ENCODE peak calls at places on chromosomes 2 and 18, in eight cellular contexts. R, G, H, N, V, C, J and M are unnamed samples.

GRCh38 chr2:178227187-178227586 is 32.9 kb downstream of the OSBPL6 start:
- DNase-seq in R (no peak), G (no peak), H (no peak), N (no peak), V (peak; percentile 76), C (peak; percentile 58), J (no peak), M (no peak)

GRCh38 chr2:67984600-67984999 is 78.2 kb downstream of the C1D start:
- DNase-seq in R (no peak), G (no peak), H (no peak), N (no peak), V (no peak), C (peak; percentile 5), J (no peak), M (no peak)

GRCh38 chr18:62844850-62845643 is 129.7 kb downstream of the PHLPP1 start:
- DNase-seq in R (no peak), G (no peak), H (no peak), N (no peak), V (no peak), C (peak; percentile 3), J (no peak), M (no peak)

GRCh38 chr2:197057946-197058345 is 131.4 kb upstream of the PGAP1 start:
- DNase-seq in R (no peak), G (no peak), H (no peak), N (no peak), V (no peak), C (no peak), J (no peak), M (no peak)

GRCh38 chr18:36757081-36757480 is 71.7 kb downstream of the TPGS2 start:
- DNase-seq in R (peak; percentile 76), G (no peak), H (peak; percentile 44), N (peak; percentile 71), V (peak; percentile 80), C (peak; percentile 87), J (peak; percentile 76), M (peak; percentile 76)

GRCh38 chr2:207275779-207276178 is 110.0 kb upstream of the KLF7 start:
- DNase-seq in R (no peak), G (no peak), H (no peak), N (no peak), V (no peak), C (no peak), J (no peak), M (no peak)

GRCh38 chr2:210162466-210163124 is 8.6 kb downstream of the KANSL1L start:
- DNase-seq in R (no peak), G (no peak), H (no peak), N (no peak), V (no peak), C (no peak), J (no peak), M (no peak)

GRCh38 chr2:63763336-63764056 is 78.2 kb upstream of the UGP2 start:
- DNase-seq in R (no peak), G (no peak), H (no peak), N (no peak), V (peak; percentile 28), C (peak; percentile 67), J (no peak), M (no peak)

GRCh38 chr2:23658466-23658942 is 268.4 kb downstream of the ATAD2B start:
- DNase-seq in R (peak; percentile 81), G (no peak), H (no peak), N (no peak), V (peak; percentile 17), C (no peak), J (no peak), M (no peak)

GRCh38 chr2:50097118-50097517 is 934.8 kb downstream of the NRXN1 start:
- DNase-seq in R (peak; percentile 20), G (no peak), H (no peak), N (peak; percentile 19), V (no peak), C (no peak), J (no peak), M (no peak)

DNA sequence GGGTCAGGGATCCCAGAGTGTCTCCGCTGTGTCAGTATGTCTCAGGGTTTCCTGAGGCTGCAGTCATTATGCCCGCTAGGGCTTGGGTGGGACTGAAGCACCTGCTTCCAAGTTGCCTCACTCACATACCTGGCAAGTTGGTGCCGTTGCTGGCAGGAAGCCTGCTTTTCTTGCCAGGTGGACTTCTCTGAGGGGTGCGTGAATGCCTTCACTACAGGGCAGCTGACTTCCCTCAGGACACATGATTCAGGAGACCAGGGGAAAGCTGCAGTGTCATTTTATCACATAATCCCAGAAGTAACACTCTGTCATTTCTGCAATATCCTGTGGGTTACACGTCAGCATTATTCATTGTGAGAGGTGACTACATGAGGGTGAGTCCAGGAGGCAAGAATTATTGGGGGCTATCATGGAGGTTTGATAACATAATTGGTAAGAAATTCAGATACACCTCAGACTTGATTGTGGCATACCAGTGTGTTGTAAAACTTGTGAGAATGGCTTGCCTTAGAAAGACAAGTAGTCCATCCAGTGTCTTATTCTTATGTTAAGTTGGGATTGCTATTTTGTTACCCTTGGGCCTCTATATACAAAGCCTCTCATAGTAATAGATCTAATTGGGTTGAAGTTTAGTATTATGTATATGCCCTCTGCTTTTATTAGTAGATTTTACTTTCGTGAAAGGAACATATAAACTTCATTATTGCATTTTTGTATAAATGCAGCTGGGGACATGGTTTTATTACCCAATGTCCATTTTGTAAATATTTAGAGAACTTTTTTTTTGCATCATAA is 44.1 kb downstream of the NEDD4L start:
- DNase-seq in R (no peak), G (peak; percentile 46), H (no peak), N (no peak), V (peak; percentile 22), C (peak; percentile 11), J (no peak), M (no peak)
- H2AFZ ChIP-seq in R (no peak overlapping the region), G (no peak overlapping the region), H (no peak overlapping the region), N (no peak overlapping the region), V (no peak overlapping the region), C (no peak overlapping the region), J (no peak overlapping the region), M (no peak overlapping the region)

GRCh38 chr2:110737783-110738182 is 5.4 kb downstream of the ACOXL start:
- DNase-seq in R (no peak), G (no peak), H (no peak), N (no peak), V (no peak), C (no peak), J (no peak), M (no peak)
- H3K27me3 ChIP-seq in R (peaks cover 47% of the 10 kb centered on the region), G (peaks cover 3% of the 10 kb centered on the region), H (no peaks in the 10 kb centered on the region), N (peaks cover 19% of the 10 kb centered on the region), V (peaks cover 49% of the 10 kb centered on the region), C (peaks cover 63% of the 10 kb centered on the region), J (peaks cover 31% of the 10 kb centered on the region), M (no peaks in the 10 kb centered on the region)

GRCh38 chr18:72107647-72108046 is 436.5 kb downstream of the CBLN2 start:
- DNase-seq in R (peak; percentile 13), G (peak; percentile 58), H (no peak), N (peak; percentile 84), V (no peak), C (no peak), J (no peak), M (no peak)

GRCh38 chr18:72100465-72100864 is 443.7 kb downstream of the CBLN2 start:
- DNase-seq in R (no peak), G (no peak), H (no peak), N (peak; percentile 19), V (no peak), C (no peak), J (no peak), M (no peak)

DNA sequence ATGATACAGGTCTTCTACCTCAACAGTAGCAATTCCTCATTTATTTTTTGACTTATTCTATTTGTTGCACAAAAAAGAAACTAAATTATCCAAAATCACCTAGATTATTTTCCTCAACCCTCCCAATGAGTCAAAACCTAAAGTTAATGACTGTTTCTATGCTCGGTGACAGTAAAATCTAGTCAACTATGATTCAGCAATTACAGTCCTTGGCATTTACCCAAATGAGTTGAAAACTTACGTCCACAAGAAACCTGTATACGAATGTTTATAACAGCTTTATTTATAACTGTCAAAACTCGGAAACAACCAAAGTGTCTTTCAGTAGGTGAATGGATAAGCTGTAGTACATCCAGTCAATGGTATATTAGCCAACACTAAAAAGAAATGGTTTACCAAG is 439.3 kb downstream of the CBLN2 start:
- DNase-seq in R (no peak), G (no peak), H (no peak), N (no peak), V (no peak), C (no peak), J (no peak), M (no peak)
- H2AFZ ChIP-seq in R (no peak overlapping the region), G (no peak overlapping the region), H (no peak overlapping the region), N (no peak overlapping the region), V (no peak overlapping the region), C (no peak overlapping the region), J (no peak overlapping the region), M (no peak overlapping the region)

DNA sequence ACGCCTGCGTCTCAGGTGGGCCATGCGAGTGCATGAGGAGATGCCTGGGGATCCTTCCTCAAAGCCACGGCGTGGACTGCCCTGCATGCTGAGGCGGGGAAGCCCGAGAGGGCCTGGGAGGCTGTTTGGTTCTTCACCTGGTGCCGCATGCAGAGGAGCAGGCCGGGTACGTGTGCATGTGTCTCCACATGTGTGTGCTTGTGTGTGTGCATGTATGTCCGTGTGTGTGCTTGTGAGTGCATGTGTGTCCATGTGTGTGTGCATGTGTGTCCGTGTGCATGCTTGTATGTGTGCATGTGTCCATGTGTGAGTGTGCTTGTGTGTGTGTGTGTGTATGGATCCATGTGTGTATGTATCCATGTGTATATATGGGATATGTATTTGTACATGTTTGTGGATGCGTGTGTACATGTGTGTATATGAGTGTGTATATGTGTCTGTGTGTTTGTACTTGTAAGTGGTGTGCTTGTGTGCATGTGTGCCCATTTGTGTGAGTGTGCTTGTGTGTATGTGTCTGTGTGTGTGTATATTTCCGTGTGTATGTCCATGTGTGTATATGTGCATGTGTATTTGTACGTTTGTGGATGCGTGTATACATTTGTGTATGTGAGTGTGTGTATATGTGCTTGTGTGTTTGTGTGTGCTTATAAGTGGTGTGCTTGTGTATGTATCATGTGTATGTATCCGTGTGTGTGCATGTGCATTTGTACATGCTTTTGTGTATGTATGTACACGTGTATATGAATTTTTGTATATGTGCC is 79.0 kb downstream of the PTGR3 start:
- DNase-seq in R (no peak), G (no peak), H (no peak), N (no peak), V (no peak), C (no peak), J (no peak), M (no peak)
- H3K27me3 ChIP-seq in R (no peaks in the 10 kb centered on the region), G (no peaks in the 10 kb centered on the region), H (no peaks in the 10 kb centered on the region), N (no peaks in the 10 kb centered on the region), V (peaks cover 2% of the 10 kb centered on the region), C (peaks cover 9% of the 10 kb centered on the region), J (no peaks in the 10 kb centered on the region), M (no peaks in the 10 kb centered on the region)

GRCh38 chr18:12921178-12921577 is 26.6 kb upstream of the SEH1L start:
- DNase-seq in R (no peak), G (no peak), H (no peak), N (no peak), V (no peak), C (no peak), J (no peak), M (no peak)
- H2AFZ ChIP-seq in R (no peak overlapping the region), G (no peak overlapping the region), H (no peak overlapping the region), N (peak overlapping the region; percentile 61), V (no peak overlapping the region), C (no peak overlapping the region), J (no peak overlapping the region), M (no peak overlapping the region)